ENCODE peak calls at places on chromosomes 11 and 22, in six cellular contexts. X, K, O, S, M and D are unnamed samples.

GRCh38 chr11:3837793-3838192 is 3.0 kb downstream of the RHOG start:
- DNase-seq in S (no peak), O (peak), K (peak), X (peak), M (no peak), D (no peak)

GRCh38 chr11:119340335-119341221 is at the start of gene C1QTNF5:
- DNase-seq in M (no peak), X (peak), O (peak), S (no peak), K (no peak), D (no peak)

GRCh38 chr11:70204466-70204799 is 1.3 kb downstream of the FADD start:
- DNase-seq in S (peak), M (no peak), K (no peak), O (no peak), X (no peak), D (no peak)

GRCh38 chr11:11981840-11982239 is 26.6 kb downstream of the DKK3 start:
- DNase-seq in X (no peak), K (no peak), M (no peak), O (no peak), S (no peak), D (no peak)

GRCh38 chr11:74257934-74258553 is 53.4 kb downstream of the P4HA3 start:
- DNase-seq in X (peak), M (no peak), O (no peak), S (no peak), K (no peak), D (no peak)

GRCh38 chr22:19052941-19053551 is 69.2 kb downstream of the DGCR2 start:
- DNase-seq in S (no peak), X (no peak), K (no peak), O (peak), M (no peak), D (no peak)

GRCh38 chr11:87428266-87428665 is 390.5 kb downstream of the TMEM135 start:
- DNase-seq in X (peak), K (no peak), M (no peak), S (no peak), O (no peak), D (no peak)

GRCh38 chr11:12386309-12386708 is 8.9 kb downstream of the PARVA start:
- DNase-seq in O (no peak), X (no peak), M (no peak), K (no peak), S (no peak), D (no peak)

GRCh38 chr11:19938051-19938856 is 222.0 kb downstream of the DBX1 start:
- DNase-seq in S (peak), O (no peak), M (peak), K (peak), X (peak), D (no peak)

GRCh38 chr11:4074266-4074665 is 20.3 kb upstream of the RRM1 start:
- DNase-seq in S (no peak), X (no peak), O (no peak), M (no peak), K (no peak), D (no peak)

GRCh38 chr11:18005376-18006129 is 7.3 kb downstream of the SERGEF start:
- DNase-seq in X (no peak), M (no peak), O (no peak), K (no peak), S (no peak), D (no peak)

GRCh38 chr11:107040447-107041444 is 22.5 kb upstream of the GUCY1A2 start:
- DNase-seq in K (no peak), O (no peak), S (no peak), X (peak), M (no peak), D (no peak)

GRCh38 chr22:37459211-37459610 is 27.0 kb downstream of the MFNG start:
- DNase-seq in M (no peak), O (no peak), X (peak), S (no peak), K (no peak), D (no peak)

GRCh38 chr11:67002921-67003411 is 20.0 kb upstream of the SYT12 start:
- DNase-seq in X (no peak), S (no peak), M (no peak), K (no peak), O (no peak), D (no peak)

GRCh38 chr22:44787832-44788231 is 35.5 kb downstream of the ARHGAP8 start:
- DNase-seq in O (no peak), X (no peak), M (no peak), S (no peak), K (no peak), D (no peak)

GRCh38 chr11:77107950-77108349 is 5.3 kb downstream of the OMP start:
- DNase-seq in M (peak), O (no peak), X (peak), S (peak), K (no peak), D (no peak)

GRCh38 chr11:110098645-110099044 is 5.5 kb downstream of the ZC3H12C start:
- DNase-seq in S (no peak), M (no peak), O (no peak), K (no peak), X (no peak), D (no peak)

GRCh38 chr11:69427337-69427736 is 54.1 kb upstream of the LINC01488 start:
- DNase-seq in X (no peak), K (no peak), O (no peak), S (no peak), M (no peak), D (no peak)

GRCh38 chr11:129041611-129042018 is 98.9 kb upstream of the TP53AIP1 start:
- DNase-seq in S (no peak), M (no peak), O (no peak), K (no peak), X (peak), D (no peak)
- TF ChIP-seq CTCF in S (no peak), M (no peak), O (no peak), K (no peak), X (no peak), D (no peak)

GRCh38 chr11:112082729-112083128 is 3.8 kb downstream of the TIMM8B start:
- DNase-seq in K (no peak), S (no peak), X (peak), O (no peak), M (no peak), D (no peak)

GRCh38 chr11:112085822-112086421 is 634 bp downstream of the TIMM8B start:
- DNase-seq in S (peak), X (peak), K (peak), M (peak), O (no peak), D (no peak)

GRCh38 chr11:112087212-112087611 is 539 bp downstream of the SDHD start:
- DNase-seq in O (no peak), K (no peak), S (no peak), M (no peak), X (no peak), D (no peak)

GRCh38 chr11:112086422-112087191 is at the start of the genes SDHD and TIMM8B:
- DNase-seq in M (peak), X (peak), O (peak), S (peak), K (peak), D (peak)
- TF ChIP-seq CTCF in M (no peak), X (peak), O (no peak), S (no peak), K (peak), D (peak)

GRCh38 chr11:61429346-61429690 is 457 bp downstream of the CPSF7 start:
- DNase-seq in S (peak), O (no peak), X (peak), M (peak), K (peak), D (peak)
- TF ChIP-seq CTCF in S (no peak), O (no peak), X (no peak), M (no peak), K (peak), D (peak)

GRCh38 chr22:20528405-20528978 is 21.1 kb downstream of the MED15 start:
- DNase-seq in K (no peak), S (no peak), X (no peak), M (no peak), O (no peak), D (no peak)

GRCh38 chr22:20532256-20532993 is 25.0 kb downstream of the MED15 start:
- DNase-seq in S (no peak), X (peak), K (no peak), O (no peak), M (no peak), D (no peak)

GRCh38 chr22:20531404-20532181 is 24.2 kb downstream of the MED15 start:
- DNase-seq in S (peak), K (no peak), O (no peak), X (peak), M (peak), D (no peak)

GRCh38 chr22:20531154-20531403 is 23.7 kb downstream of the MED15 start:
- DNase-seq in X (no peak), M (no peak), S (no peak), O (no peak), K (no peak), D (no peak)

GRCh38 chr22:20530368-20531153 is 23.2 kb downstream of the MED15 start:
- DNase-seq in S (peak), X (peak), M (peak), K (no peak), O (no peak), D (no peak)
- TF ChIP-seq CTCF in S (no peak), X (no peak), M (no peak), K (no peak), O (no peak), D (no peak)

GRCh38 chr11:65102142-65103095 is 6.4 kb downstream of the VPS51 start:
- DNase-seq in O (no peak), K (no peak), X (peak), S (no peak), M (no peak), D (no peak)

GRCh38 chr11:65103476-65103875 is 7.5 kb downstream of the VPS51 start:
- DNase-seq in X (no peak), O (no peak), K (no peak), S (no peak), M (no peak), D (no peak)

GRCh38 chr11:65104628-65105027 is 7.0 kb upstream of the TM7SF2 start:
- DNase-seq in X (no peak), K (no peak), O (no peak), S (no peak), M (no peak), D (no peak)

GRCh38 chr11:65096926-65097325 is 912 bp downstream of the VPS51 start:
- DNase-seq in X (no peak), S (no peak), O (no peak), M (no peak), K (no peak), D (no peak)

DNA sequence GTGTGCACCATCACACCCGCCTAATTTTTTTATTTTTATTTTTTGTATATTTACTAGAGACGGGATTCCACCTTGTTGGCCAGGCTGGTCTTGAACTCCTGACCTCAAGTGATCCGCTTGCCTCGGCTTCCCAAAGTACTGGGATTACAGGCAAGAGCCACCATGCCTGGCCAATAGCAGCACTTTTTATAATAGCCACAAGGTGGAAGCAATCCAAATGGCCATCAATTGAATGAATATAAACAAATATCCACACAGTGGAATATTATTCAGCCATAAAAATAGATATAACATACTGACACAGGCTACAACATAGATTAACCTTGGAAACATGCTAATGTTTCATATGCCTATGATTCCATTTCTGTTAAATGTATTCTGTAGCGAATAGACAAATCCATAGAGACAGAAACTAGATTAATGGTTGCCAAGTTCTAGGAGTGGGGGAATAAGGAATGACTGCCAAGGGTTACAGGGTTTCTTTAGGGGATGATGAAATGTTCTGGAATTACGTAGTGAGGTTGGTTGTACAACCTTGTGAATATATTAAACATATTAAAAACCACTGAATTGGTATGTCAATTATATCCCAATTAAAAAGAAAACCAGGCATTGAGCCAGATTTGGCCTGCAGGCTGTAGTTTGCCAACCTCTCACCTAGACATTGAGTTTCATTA is 4.8 kb downstream of the VPS51 start:
- DNase-seq in K (no peak), M (no peak), S (no peak), O (no peak), X (no peak), D (no peak)
- TF ChIP-seq CTCF in K (no peak), M (no peak), S (no peak), O (no peak), X (no peak), D (no peak)